ENCODE peak calls at places on chromosomes 12 and 14, in five cellular contexts. T, X, R, U and H are unnamed samples. For H3K27me3, the result is how much of the 10 kb centered on the place peaks cover.

GRCh38 chr12:65784616-65785015 is 39.7 kb upstream of the HMGA2 start:
- DNase-seq in T (no peak), X (peak), R (no peak), U (no peak), H (no peak)

GRCh38 chr14:36671149-36671548 is 9.5 kb downstream of the PAX9 start:
- DNase-seq in T (no peak), X (no peak), R (no peak), U (no peak), H (no peak)

GRCh38 chr14:93006484-93007128 is 83.7 kb downstream of the CHGA start:
- DNase-seq in T (no peak), X (no peak), R (no peak), U (no peak), H (peak)

GRCh38 chr12:113500662-113501435 is 29.2 kb upstream of the LHX5 start:
- DNase-seq in T (no peak), X (no peak), R (no peak), U (no peak), H (no peak)

GRCh38 chr12:76637807-76638206 is 78.2 kb upstream of the OSBPL8 start:
- DNase-seq in T (no peak), X (peak), R (peak), U (no peak), H (no peak)

GRCh38 chr12:115984607-115985006 is 292.9 kb downstream of the MED13L start:
- DNase-seq in T (no peak), X (no peak), R (no peak), U (no peak), H (no peak)

GRCh38 chr12:57142121-57142520 is 5.3 kb downstream of the LRP1-AS start:
- DNase-seq in T (no peak), X (no peak), R (no peak), U (peak), H (no peak)

GRCh38 chr12:13255792-13256704 is 59.5 kb downstream of the EMP1 start:
- DNase-seq in T (peak), X (peak), R (peak), U (peak), H (peak)

GRCh38 chr12:76720068-76720467 is 43.8 kb upstream of the ZDHHC17 start:
- DNase-seq in T (no peak), X (no peak), R (peak), U (no peak), H (no peak)

GRCh38 chr12:97425802-97426484 is 36.7 kb upstream of the RMST start:
- DNase-seq in T (no peak), X (no peak), R (no peak), U (no peak), H (no peak)

GRCh38 chr14:54724123-54724522 is 157.2 kb downstream of the SAMD4A start:
- DNase-seq in T (no peak), X (no peak), R (no peak), U (no peak), H (no peak)

GRCh38 chr14:90060312-90060964 is 1.4 kb upstream of the KCNK13 start:
- DNase-seq in T (no peak), X (peak), R (peak), U (no peak), H (peak)
- TF ChIP-seq CTCF in T (no peak), X (peak), R (peak), U (peak), H (peak)

GRCh38 chr12:48023386-48023785 is 19.1 kb upstream of the COL2A1 start:
- DNase-seq in T (no peak), X (no peak), R (no peak), U (no peak), H (no peak)

GRCh38 chr12:48026081-48026827 is 22.0 kb upstream of the COL2A1 start:
- DNase-seq in T (no peak), X (no peak), R (no peak), U (no peak), H (no peak)

GRCh38 chr12:48027183-48028002 is 23.1 kb upstream of the COL2A1 start:
- DNase-seq in T (no peak), X (no peak), R (no peak), U (no peak), H (no peak)

GRCh38 chr12:48024735-48025134 is 20.5 kb upstream of the COL2A1 start:
- DNase-seq in T (no peak), X (no peak), R (no peak), U (no peak), H (no peak)

GRCh38 chr12:48025281-48025680 is 21.0 kb upstream of the COL2A1 start:
- DNase-seq in T (no peak), X (no peak), R (no peak), U (no peak), H (no peak)
- H3K27me3 ChIP-seq in T (under half), X (under half), R (half or more), U (under half), H (under half)

DNA sequence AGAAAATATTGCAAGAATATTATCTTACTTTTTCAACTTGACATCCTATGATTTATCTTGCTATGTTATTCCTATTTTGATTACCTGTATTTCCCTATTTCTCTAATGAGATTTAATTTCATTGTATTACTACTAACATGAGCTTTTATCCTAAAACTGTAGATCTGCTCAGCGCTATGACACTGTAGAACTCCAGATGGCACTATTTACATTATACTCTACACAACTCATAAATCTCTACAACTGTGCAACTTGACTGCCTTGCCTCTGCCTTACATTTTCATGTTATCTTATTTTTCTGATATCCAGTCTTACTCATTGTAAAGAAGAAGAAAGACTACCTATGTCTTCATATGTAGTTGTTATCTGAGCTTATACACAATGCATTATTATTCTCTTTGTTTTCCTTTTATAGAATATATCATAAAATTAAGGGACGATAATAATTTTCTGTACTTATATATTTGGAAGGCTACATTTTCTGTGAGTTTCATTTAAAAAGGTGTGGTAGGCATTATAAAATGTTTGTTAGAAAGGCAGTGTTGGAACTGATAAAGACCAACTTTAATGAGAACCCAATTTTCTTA is 24.1 kb downstream of the NUP37 start:
- DNase-seq in T (no peak), X (peak), R (peak), U (no peak), H (peak)
- TF ChIP-seq CTCF in T (no peak), X (peak), R (peak), U (no peak), H (peak)

GRCh38 chr14:56797569-56798446 is 12.5 kb downstream of the OTX2 start:
- DNase-seq in T (no peak), X (no peak), R (no peak), U (no peak), H (no peak)

GRCh38 chr14:56797003-56797568 is 13.2 kb downstream of the OTX2 start:
- DNase-seq in T (no peak), X (no peak), R (no peak), U (no peak), H (no peak)

GRCh38 chr14:56799327-56799645 is 11.0 kb downstream of the OTX2 start:
- DNase-seq in T (no peak), X (no peak), R (no peak), U (no peak), H (no peak)

GRCh38 chr14:56796259-56796658 is 14.0 kb downstream of the OTX2 start:
- DNase-seq in T (no peak), X (no peak), R (no peak), U (no peak), H (peak)

DNA sequence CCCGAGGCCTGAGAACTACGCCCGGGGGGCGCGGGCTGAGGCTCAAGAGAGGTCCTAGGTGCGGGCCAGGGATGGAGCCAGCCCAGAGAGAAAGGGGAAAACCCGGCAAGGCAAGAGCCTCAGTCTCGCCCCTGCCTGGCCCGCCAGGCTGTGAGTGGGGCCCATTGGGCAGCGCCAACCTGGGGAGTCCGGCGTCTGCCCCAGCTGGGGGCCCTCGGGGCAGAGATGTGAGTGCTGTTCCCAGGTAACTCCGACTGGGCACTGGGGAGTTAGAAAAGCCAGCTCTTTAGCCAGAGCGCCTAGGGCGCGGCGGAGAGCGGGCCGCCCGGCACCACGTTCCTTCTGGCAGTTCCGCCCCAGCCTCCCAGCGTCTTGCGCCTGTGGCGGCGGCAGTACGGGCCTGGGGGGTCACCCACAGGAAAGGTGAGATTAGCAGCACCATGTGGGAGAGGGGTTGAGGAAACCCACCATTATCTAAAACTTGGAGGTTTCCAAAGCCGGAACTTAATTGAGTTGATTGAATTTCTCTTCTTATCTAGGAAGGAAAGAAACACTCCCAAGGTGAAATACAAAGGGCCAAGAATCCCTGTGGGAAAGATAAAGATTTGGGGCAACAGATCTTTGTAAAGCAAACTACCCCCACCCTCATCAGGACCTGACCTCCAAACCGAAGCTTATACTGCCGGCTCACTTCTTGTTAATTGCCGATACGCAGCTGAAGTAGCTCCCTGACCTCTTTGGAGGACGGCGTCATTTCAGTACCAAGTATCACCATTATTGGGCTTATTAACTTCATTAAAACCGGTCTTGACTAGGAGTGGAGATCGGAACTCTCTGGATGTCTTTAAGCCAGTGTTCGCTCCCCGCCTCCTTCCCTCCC is 11.6 kb downstream of the OTX2 start:
- DNase-seq in T (no peak), X (no peak), R (no peak), U (no peak), H (no peak)
- H3K27me3 ChIP-seq in T (under half), X (half or more), R (half or more), U (under half), H (under half)

GRCh38 chr14:52146504-52146903 is 77.6 kb upstream of the NID2 start:
- DNase-seq in T (no peak), X (peak), R (no peak), U (no peak), H (no peak)
- TF ChIP-seq CTCF in T (no peak), X (peak), R (peak), U (no peak), H (peak)

DNA sequence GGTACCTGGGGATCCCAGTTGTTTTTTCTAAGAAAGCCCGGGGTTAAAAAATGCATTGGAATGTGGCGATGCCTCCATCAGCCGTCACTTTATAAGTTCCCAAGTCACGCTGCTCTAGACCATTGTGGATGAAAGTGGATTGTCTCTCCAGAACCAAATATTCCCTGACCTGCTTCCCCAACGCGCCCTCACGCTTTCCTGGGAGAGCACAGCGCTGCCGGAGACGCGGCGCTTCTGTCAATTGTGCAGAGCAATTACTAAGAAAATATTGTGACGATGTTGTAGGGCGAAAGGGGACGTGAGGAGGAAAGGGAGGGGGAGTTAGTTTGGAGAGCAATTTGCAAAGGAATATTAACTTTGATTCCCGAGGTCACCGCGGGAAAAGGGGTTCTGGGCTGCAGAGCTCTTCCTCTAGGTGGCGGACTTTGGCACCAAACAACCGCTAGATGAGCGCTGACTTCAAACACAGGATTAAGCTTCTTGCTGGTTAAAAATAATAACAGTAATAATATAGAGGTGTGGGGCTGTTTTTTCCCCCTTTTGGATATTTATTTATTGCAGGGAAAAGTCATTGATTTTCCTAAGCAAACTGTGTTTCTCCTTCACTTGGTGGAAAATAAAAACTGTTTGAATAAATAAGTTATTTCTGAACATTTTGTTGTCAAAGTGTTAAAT is 9.6 kb upstream of the FOXG1 start:
- DNase-seq in T (no peak), X (peak), R (peak), U (no peak), H (peak)
- H3K27me3 ChIP-seq in T (under half), X (half or more), R (half or more), U (under half), H (half or more)

GRCh38 chr12:50167026-50167742 is at the start of gene CERS5:
- DNase-seq in T (peak), X (peak), R (peak), U (peak), H (peak)
- TF ChIP-seq CTCF in T (peak), X (no peak), R (no peak), U (peak), H (no peak)

GRCh38 chr14:69483765-69484443 is 624 bp upstream of the PLEKHD1 start:
- DNase-seq in T (no peak), X (peak), R (peak), U (no peak), H (no peak)
- H3K27me3 ChIP-seq in T (under half), X (half or more), R (half or more), U (under half), H (under half)

DNA sequence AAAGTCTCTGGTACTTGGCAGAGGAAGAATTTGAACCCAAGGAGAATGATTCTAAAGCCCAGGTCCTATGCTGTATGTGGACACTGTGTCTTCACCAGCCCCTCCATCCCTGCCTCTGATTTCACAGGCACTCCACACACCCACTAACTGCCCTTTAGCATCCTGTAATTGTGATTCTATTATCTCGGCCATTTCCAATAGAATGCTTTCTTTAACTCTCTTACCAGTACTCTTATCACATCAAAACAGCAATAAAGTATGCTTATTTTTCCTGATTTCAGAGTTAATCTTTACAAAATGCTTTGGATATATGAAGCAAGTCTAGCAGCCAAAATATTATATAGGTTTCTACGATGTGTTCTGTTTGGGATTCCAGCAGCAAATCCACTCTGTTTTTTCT is 37.9 kb upstream of the BTG1 start:
- DNase-seq in T (no peak), X (no peak), R (no peak), U (no peak), H (no peak)
- TF ChIP-seq CTCF in T (no peak), X (no peak), R (no peak), U (no peak), H (no peak)

DNA sequence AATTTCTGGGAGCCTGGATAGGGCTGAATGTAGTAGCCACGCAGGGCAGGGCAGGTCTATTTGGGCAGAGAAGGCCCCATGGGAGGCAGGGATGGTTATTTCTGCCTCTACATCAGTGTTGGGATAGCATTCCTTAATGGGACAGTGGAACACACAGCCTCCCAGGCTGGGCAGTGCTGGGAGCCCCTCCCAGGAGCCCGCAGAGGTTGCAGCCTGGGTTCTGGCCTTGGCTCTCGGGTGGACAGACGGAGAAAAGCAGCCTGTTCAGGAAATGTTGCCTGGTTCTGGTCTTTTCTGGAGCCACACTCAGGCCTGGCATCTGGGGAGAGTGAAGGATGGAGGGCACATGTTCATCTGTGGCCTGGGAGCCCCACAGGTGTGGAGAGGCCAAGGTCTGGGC is 479 bp upstream of the NOS1 start:
- DNase-seq in T (no peak), X (no peak), R (no peak), U (no peak), H (no peak)
- H3K27me3 ChIP-seq in T (under half), X (under half), R (under half), U (under half), H (under half)